ENCODE peak calls at places on chromosomes 16 and 17, in seven cellular contexts. U is H4; E is mammary epithelial cell; G is activated naive CD8-positive, alpha-beta T cell treated with anti-CD3 and anti-CD28 coated beads for 36 hours; L is AG08396; W is IMR-90; F is putamen. Q is an unnamed sample.

GRCh38 chr17:36120221-36120620 is 16.6 kb downstream of the CCL4 start:
- DNase-seq in U (no peak), E (no peak), G (no peak), L (no peak), W (no peak), F (no peak), Q (no peak)

GRCh38 chr17:1055231-1055630 is 58.3 kb downstream of the TIMM22 start:
- DNase-seq in U (no peak), E (no peak), G (no peak), L (no peak), W (no peak), F (no peak), Q (no peak)

GRCh38 chr17:67132366-67132765 is 88.0 kb downstream of the CACNG1 start:
- DNase-seq in U (no peak), E (no peak), G (no peak), L (no peak), W (no peak), F (no peak), Q (no peak)

GRCh38 chr16:88804173-88804551 is 573 bp downstream of the CDT1 start:
- DNase-seq in U (no peak), E (no peak), G (no peak), L (no peak), W (no peak), F (no peak), Q (no peak)

GRCh38 chr17:49588312-49588711 is 12.6 kb downstream of the NXPH3 start:
- DNase-seq in U (no peak), E (no peak), G (no peak), L (no peak), W (no peak), F (no peak), Q (no peak)

GRCh38 chr17:10337136-10337535 is 35.7 kb downstream of the MYH13 start:
- DNase-seq in U (no peak), E (no peak), G (no peak), L (no peak), W (peak), F (no peak), Q (no peak)

GRCh38 chr16:69077251-69077650 is 28.2 kb upstream of the HAS3 start:
- DNase-seq in U (no peak), E (peak), G (no peak), L (no peak), W (peak), F (no peak), Q (no peak)

GRCh38 chr17:10357768-10358167 is 15.0 kb downstream of the MYH13 start:
- DNase-seq in U (no peak), E (no peak), G (peak), L (no peak), W (no peak), F (no peak), Q (no peak)

GRCh38 chr16:49278944-49279725 is 2.5 kb downstream of the CBLN1 start:
- DNase-seq in U (no peak), E (no peak), G (no peak), L (no peak), W (no peak), F (no peak), Q (no peak)

GRCh38 chr16:83996481-83997252 is 28.6 kb downstream of the NECAB2 start:
- DNase-seq in U (no peak), E (no peak), G (no peak), L (no peak), W (no peak), F (no peak), Q (no peak)

GRCh38 chr17:78597923-78598545 is 20.8 kb upstream of the DNAH17 start:
- DNase-seq in U (no peak), E (peak), G (no peak), L (peak), W (peak), F (no peak), Q (no peak)

GRCh38 chr17:76492989-76493501 is 8.2 kb downstream of the RHBDF2 start:
- DNase-seq in U (peak), E (peak), G (peak), L (peak), W (peak), F (peak), Q (peak)

GRCh38 chr17:82963104-82963950 is 116.1 kb upstream of the METRNL start:
- DNase-seq in U (no peak), E (peak), G (peak), L (peak), W (peak), F (no peak), Q (peak)

GRCh38 chr16:81094771-81095251 is 1.4 kb downstream of the GCSH start:
- DNase-seq in U (no peak), E (no peak), G (no peak), L (no peak), W (peak), F (no peak), Q (no peak)

GRCh38 chr16:8866118-8866883 is 2.5 kb downstream of the CARHSP1 start:
- DNase-seq in U (no peak), E (no peak), G (no peak), L (no peak), W (no peak), F (peak), Q (no peak)

GRCh38 chr17:28700830-28701492 is 10.7 kb downstream of the PROCA1 start:
- DNase-seq in U (no peak), E (no peak), G (no peak), L (no peak), W (no peak), F (no peak), Q (no peak)

GRCh38 chr16:70635356-70636016 is 10.9 kb upstream of the IL34 start:
- DNase-seq in U (no peak), E (peak), G (no peak), L (peak), W (peak), F (no peak), Q (no peak)

Q was measured in SJSA1.